ENCODE peak calls at places on chromosomes 6 and 20, in seven cellular contexts. One of them, this sample, is unnamed.

GRCh38 chr6:37177083-37177949 is 7.4 kb downstream of the PIM1 start:
- DNase-seq in fibroblast of the aortic adventitia: no peak
- DNase-seq in vagina: no peak
- DNase-seq in heart left ventricle: no peak
- DNase-seq in AG09309: no peak
- DNase-seq in iPS DF 6.9: no peak
- DNase-seq in endodermal cell: no peak
- DNase-seq in this sample: no peak

GRCh38 chr20:50735813-50736212 is 4.4 kb downstream of the PARD6B start:
- DNase-seq in fibroblast of the aortic adventitia: no peak
- DNase-seq in vagina: no peak
- DNase-seq in heart left ventricle: no peak
- DNase-seq in AG09309: no peak
- DNase-seq in iPS DF 6.9: no peak
- DNase-seq in endodermal cell: no peak
- DNase-seq in this sample: no peak

GRCh38 chr6:135328136-135328535 is 147.0 kb downstream of the MYB start:
- DNase-seq in fibroblast of the aortic adventitia: no peak
- DNase-seq in vagina: no peak
- DNase-seq in heart left ventricle: no peak
- DNase-seq in AG09309: no peak
- DNase-seq in iPS DF 6.9: no peak
- DNase-seq in endodermal cell: no peak
- DNase-seq in this sample: no peak

GRCh38 chr6:145372671-145373123 is 362.6 kb downstream of the EPM2A start:
- DNase-seq in fibroblast of the aortic adventitia: peak; percentile 39
- DNase-seq in vagina: no peak
- DNase-seq in heart left ventricle: peak; percentile 73
- DNase-seq in AG09309: peak; percentile 10
- DNase-seq in iPS DF 6.9: no peak
- DNase-seq in endodermal cell: no peak
- DNase-seq in this sample: peak; percentile 27

GRCh38 chr20:23925789-23926525 is 46.4 kb upstream of the CST5 start:
- DNase-seq in fibroblast of the aortic adventitia: no peak
- DNase-seq in vagina: no peak
- DNase-seq in heart left ventricle: no peak
- DNase-seq in AG09309: no peak
- DNase-seq in iPS DF 6.9: no peak
- DNase-seq in endodermal cell: no peak
- DNase-seq in this sample: no peak

GRCh38 chr20:152131-152530 is 5.1 kb upstream of the DEFB127 start:
- DNase-seq in fibroblast of the aortic adventitia: no peak
- DNase-seq in vagina: no peak
- DNase-seq in heart left ventricle: no peak
- DNase-seq in AG09309: no peak
- DNase-seq in iPS DF 6.9: no peak
- DNase-seq in endodermal cell: no peak
- DNase-seq in this sample: no peak

GRCh38 chr6:46098678-46099077 is 31.1 kb upstream of the ENPP4 start:
- DNase-seq in fibroblast of the aortic adventitia: no peak
- DNase-seq in vagina: no peak
- DNase-seq in heart left ventricle: no peak
- DNase-seq in AG09309: no peak
- DNase-seq in iPS DF 6.9: no peak
- DNase-seq in endodermal cell: no peak
- DNase-seq in this sample: no peak

GRCh38 chr6:41098366-41098765 is 25.6 kb downstream of the NFYA start:
- DNase-seq in fibroblast of the aortic adventitia: peak; percentile 23
- DNase-seq in vagina: no peak
- DNase-seq in heart left ventricle: no peak
- DNase-seq in AG09309: no peak
- DNase-seq in iPS DF 6.9: no peak
- DNase-seq in endodermal cell: no peak
- DNase-seq in this sample: no peak

GRCh38 chr6:98764378-98764911 is 69.9 kb upstream of the POU3F2 start:
- DNase-seq in fibroblast of the aortic adventitia: peak; percentile 4
- DNase-seq in vagina: no peak
- DNase-seq in heart left ventricle: no peak
- DNase-seq in AG09309: no peak
- DNase-seq in iPS DF 6.9: no peak
- DNase-seq in endodermal cell: no peak
- DNase-seq in this sample: no peak

GRCh38 chr6:140366991-140367390 is 992.5 kb upstream of the CITED2 start:
- DNase-seq in fibroblast of the aortic adventitia: peak; percentile 54
- DNase-seq in vagina: no peak
- DNase-seq in heart left ventricle: no peak
- DNase-seq in AG09309: no peak
- DNase-seq in iPS DF 6.9: no peak
- DNase-seq in endodermal cell: no peak
- DNase-seq in this sample: no peak

GRCh38 chr6:165883851-165884640 is 221.0 kb upstream of the PDE10A start:
- DNase-seq in fibroblast of the aortic adventitia: no peak
- DNase-seq in vagina: peak; percentile 79
- DNase-seq in heart left ventricle: no peak
- DNase-seq in AG09309: no peak
- DNase-seq in iPS DF 6.9: no peak
- DNase-seq in endodermal cell: no peak
- DNase-seq in this sample: no peak

GRCh38 chr20:24256307-24256706 is 213.1 kb upstream of the SYNDIG1 start:
- DNase-seq in fibroblast of the aortic adventitia: no peak
- DNase-seq in vagina: no peak
- DNase-seq in heart left ventricle: no peak
- DNase-seq in AG09309: no peak
- DNase-seq in iPS DF 6.9: no peak
- DNase-seq in endodermal cell: no peak
- DNase-seq in this sample: no peak

GRCh38 chr20:46215913-46216707 is 92.2 kb downstream of the CDH22 start:
- DNase-seq in fibroblast of the aortic adventitia: peak; percentile 5
- DNase-seq in vagina: no peak
- DNase-seq in heart left ventricle: peak; percentile 60
- DNase-seq in AG09309: no peak
- DNase-seq in iPS DF 6.9: peak; percentile 54
- DNase-seq in endodermal cell: peak; percentile 99
- DNase-seq in this sample: no peak

GRCh38 chr6:110689275-110689935 is 125.9 kb downstream of the CDK19 start:
- DNase-seq in fibroblast of the aortic adventitia: no peak
- DNase-seq in vagina: no peak
- DNase-seq in heart left ventricle: no peak
- DNase-seq in AG09309: no peak
- DNase-seq in iPS DF 6.9: no peak
- DNase-seq in endodermal cell: peak; percentile 54
- DNase-seq in this sample: no peak

GRCh38 chr6:138485005-138485545 is 14.2 kb downstream of the NHSL1 start:
- DNase-seq in fibroblast of the aortic adventitia: peak; percentile 36
- DNase-seq in vagina: no peak
- DNase-seq in heart left ventricle: no peak
- DNase-seq in AG09309: no peak
- DNase-seq in iPS DF 6.9: no peak
- DNase-seq in endodermal cell: no peak
- DNase-seq in this sample: no peak

GRCh38 chr20:45372646-45373352 is 5.3 kb downstream of the TP53TG5 start:
- DNase-seq in fibroblast of the aortic adventitia: no peak
- DNase-seq in vagina: peak; percentile 85
- DNase-seq in heart left ventricle: peak; percentile 51
- DNase-seq in AG09309: no peak
- DNase-seq in iPS DF 6.9: no peak
- DNase-seq in endodermal cell: peak; percentile 81
- DNase-seq in this sample: no peak

GRCh38 chr6:1591926-1592325 is 17.8 kb upstream of the FOXC1 start:
- DNase-seq in fibroblast of the aortic adventitia: no peak
- DNase-seq in vagina: peak; percentile 52
- DNase-seq in heart left ventricle: no peak
- DNase-seq in AG09309: no peak
- DNase-seq in iPS DF 6.9: no peak
- DNase-seq in endodermal cell: peak; percentile 28
- DNase-seq in this sample: no peak
- H3K4me3 ChIP-seq in fibroblast of the aortic adventitia: no peak overlapping the region
- H3K4me3 ChIP-seq in vagina: no peak overlapping the region
- H3K4me3 ChIP-seq in heart left ventricle: no peak overlapping the region
- H3K4me3 ChIP-seq in AG09309: no peak overlapping the region
- H3K4me3 ChIP-seq in iPS DF 6.9: no peak overlapping the region
- H3K4me3 ChIP-seq in endodermal cell: no peak overlapping the region
- H3K4me3 ChIP-seq in this sample: no peak overlapping the region

GRCh38 chr6:170088349-170088951 is 202.4 kb downstream of the DLL1 start:
- DNase-seq in fibroblast of the aortic adventitia: no peak
- DNase-seq in vagina: no peak
- DNase-seq in heart left ventricle: no peak
- DNase-seq in AG09309: no peak
- DNase-seq in iPS DF 6.9: no peak
- DNase-seq in endodermal cell: peak; percentile 36
- DNase-seq in this sample: no peak
- H3K4me3 ChIP-seq in fibroblast of the aortic adventitia: no peak overlapping the region
- H3K4me3 ChIP-seq in vagina: no peak overlapping the region
- H3K4me3 ChIP-seq in heart left ventricle: no peak overlapping the region
- H3K4me3 ChIP-seq in AG09309: no peak overlapping the region
- H3K4me3 ChIP-seq in iPS DF 6.9: no peak overlapping the region
- H3K4me3 ChIP-seq in endodermal cell: no peak overlapping the region
- H3K4me3 ChIP-seq in this sample: peak overlapping the region; percentile 51

GRCh38 chr20:10639051-10639761 is 34.6 kb downstream of the JAG1 start:
- DNase-seq in fibroblast of the aortic adventitia: no peak
- DNase-seq in vagina: no peak
- DNase-seq in heart left ventricle: no peak
- DNase-seq in AG09309: no peak
- DNase-seq in iPS DF 6.9: no peak
- DNase-seq in endodermal cell: no peak
- DNase-seq in this sample: no peak
- H3K4me3 ChIP-seq in fibroblast of the aortic adventitia: no peak overlapping the region
- H3K4me3 ChIP-seq in vagina: no peak overlapping the region
- H3K4me3 ChIP-seq in heart left ventricle: no peak overlapping the region
- H3K4me3 ChIP-seq in AG09309: no peak overlapping the region
- H3K4me3 ChIP-seq in iPS DF 6.9: no peak overlapping the region
- H3K4me3 ChIP-seq in endodermal cell: no peak overlapping the region
- H3K4me3 ChIP-seq in this sample: no peak overlapping the region

DNA sequence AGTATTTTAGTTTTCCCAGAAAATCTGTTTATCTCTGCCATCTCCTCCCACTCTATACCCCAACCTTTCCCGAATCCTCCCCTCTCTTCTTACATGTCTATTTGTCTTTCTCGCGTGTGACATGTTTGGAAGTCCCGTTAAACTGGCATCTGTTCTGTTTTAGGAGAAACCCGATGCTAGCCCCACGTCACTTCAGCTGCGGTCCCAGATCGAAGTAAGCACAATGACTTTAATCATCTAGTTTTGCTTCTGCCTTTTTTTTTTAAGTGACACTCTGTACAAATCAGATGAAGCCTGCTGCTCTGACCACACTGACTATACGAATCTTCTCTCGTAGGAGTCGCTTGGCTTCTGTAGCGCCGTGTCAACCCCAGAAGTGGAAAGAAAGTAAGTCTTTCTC is 97.4 kb downstream of the SASH1 start:
- DNase-seq in fibroblast of the aortic adventitia: no peak
- DNase-seq in vagina: no peak
- DNase-seq in heart left ventricle: no peak
- DNase-seq in AG09309: no peak
- DNase-seq in iPS DF 6.9: no peak
- DNase-seq in endodermal cell: peak; percentile 19
- DNase-seq in this sample: no peak
- H3K4me3 ChIP-seq in fibroblast of the aortic adventitia: no peak overlapping the region
- H3K4me3 ChIP-seq in vagina: no peak overlapping the region
- H3K4me3 ChIP-seq in heart left ventricle: no peak overlapping the region
- H3K4me3 ChIP-seq in AG09309: peak overlapping the region; percentile 1
- H3K4me3 ChIP-seq in iPS DF 6.9: no peak overlapping the region
- H3K4me3 ChIP-seq in endodermal cell: no peak overlapping the region
- H3K4me3 ChIP-seq in this sample: no peak overlapping the region

DNA sequence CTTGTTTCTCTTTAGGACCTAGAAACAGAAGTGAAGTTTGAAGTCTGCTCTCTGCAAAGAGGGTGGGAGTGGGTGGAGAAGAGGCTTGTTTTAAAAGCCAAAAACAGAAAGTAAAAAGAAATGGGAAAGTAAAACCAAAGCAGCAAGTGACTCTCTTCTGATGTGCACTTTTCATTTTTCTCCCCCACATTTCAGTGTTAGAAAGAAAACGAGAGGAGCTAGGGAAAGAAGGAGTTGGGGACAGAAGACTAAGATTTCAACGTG is 1.3 kb downstream of the C6orf141 start:
- DNase-seq in fibroblast of the aortic adventitia: no peak
- DNase-seq in vagina: no peak
- DNase-seq in heart left ventricle: no peak
- DNase-seq in AG09309: no peak
- DNase-seq in iPS DF 6.9: no peak
- DNase-seq in endodermal cell: no peak
- DNase-seq in this sample: no peak
- H3K4me3 ChIP-seq in fibroblast of the aortic adventitia: peak overlapping the region; percentile 55
- H3K4me3 ChIP-seq in vagina: peak overlapping the region; percentile 52
- H3K4me3 ChIP-seq in heart left ventricle: no peak overlapping the region
- H3K4me3 ChIP-seq in AG09309: no peak overlapping the region
- H3K4me3 ChIP-seq in iPS DF 6.9: peak overlapping the region; percentile 6
- H3K4me3 ChIP-seq in endodermal cell: peak overlapping the region; percentile 82
- H3K4me3 ChIP-seq in this sample: no peak overlapping the region

GRCh38 chr6:109091314-109092009 is 3.2 kb downstream of the SESN1 start:
- DNase-seq in fibroblast of the aortic adventitia: no peak
- DNase-seq in vagina: no peak
- DNase-seq in heart left ventricle: no peak
- DNase-seq in AG09309: no peak
- DNase-seq in iPS DF 6.9: no peak
- DNase-seq in endodermal cell: no peak
- DNase-seq in this sample: no peak
- H3K4me3 ChIP-seq in fibroblast of the aortic adventitia: peak overlapping the region; percentile 75
- H3K4me3 ChIP-seq in vagina: peak overlapping the region; percentile 58
- H3K4me3 ChIP-seq in heart left ventricle: peak overlapping the region; percentile 6
- H3K4me3 ChIP-seq in AG09309: no peak overlapping the region
- H3K4me3 ChIP-seq in iPS DF 6.9: no peak overlapping the region
- H3K4me3 ChIP-seq in endodermal cell: no peak overlapping the region
- H3K4me3 ChIP-seq in this sample: no peak overlapping the region

GRCh38 chr6:10528170-10528981 is 7.2 kb downstream of the GCNT2 start:
- DNase-seq in fibroblast of the aortic adventitia: peak; percentile 23
- DNase-seq in vagina: no peak
- DNase-seq in heart left ventricle: no peak
- DNase-seq in AG09309: no peak
- DNase-seq in iPS DF 6.9: no peak
- DNase-seq in endodermal cell: peak; percentile 66
- DNase-seq in this sample: no peak
- H3K4me3 ChIP-seq in fibroblast of the aortic adventitia: no peak overlapping the region
- H3K4me3 ChIP-seq in vagina: peak overlapping the region; percentile 21
- H3K4me3 ChIP-seq in heart left ventricle: no peak overlapping the region
- H3K4me3 ChIP-seq in AG09309: no peak overlapping the region
- H3K4me3 ChIP-seq in iPS DF 6.9: no peak overlapping the region
- H3K4me3 ChIP-seq in endodermal cell: no peak overlapping the region
- H3K4me3 ChIP-seq in this sample: no peak overlapping the region